ENCODE peak calls at places on chromosomes 4 and X, in six cellular contexts. One of them, this sample, is unnamed.
A peak's percentile ranks its signal among the peaks of the same experiment; 100 is the strongest.

GRCh38 chr4:112214397-112215264 is 17.0 kb upstream of the AP1AR start:
- DNase-seq in GM12891: no peak
- DNase-seq in H1: no peak
- DNase-seq in HepG2: peak; percentile 51
- DNase-seq in K562: peak; percentile 34
- DNase-seq in GM12878: no peak
- DNase-seq in this sample: no peak

GRCh38 chr4:76250962-76251361 is 559 bp upstream of the FAM47E start:
- DNase-seq in HepG2: no peak
- DNase-seq in H1: no peak
- DNase-seq in GM12878: no peak
- DNase-seq in GM12891: no peak
- DNase-seq in K562: no peak
- DNase-seq in this sample: no peak

GRCh38 chrX:118350715-118351114 is 4.8 kb downstream of the WDR44 start:
- DNase-seq in K562: no peak
- DNase-seq in GM12891: no peak
- DNase-seq in HepG2: no peak
- DNase-seq in GM12878: no peak
- DNase-seq in H1: no peak
- DNase-seq in this sample: no peak

GRCh38 chrX:145825896-145826295 is 8.3 kb downstream of the SLITRK2 start:
- DNase-seq in HepG2: no peak
- DNase-seq in GM12891: no peak
- DNase-seq in H1: no peak
- DNase-seq in GM12878: no peak
- DNase-seq in K562: no peak
- DNase-seq in this sample: no peak

GRCh38 chr4:61753739-61754138 is 553.6 kb downstream of the ADGRL3 start:
- DNase-seq in H1: no peak
- DNase-seq in K562: no peak
- DNase-seq in GM12891: no peak
- DNase-seq in GM12878: no peak
- DNase-seq in HepG2: no peak
- DNase-seq in this sample: no peak

GRCh38 chrX:110086162-110086915 is 83.4 kb downstream of the TMEM164 start:
- DNase-seq in K562: no peak
- DNase-seq in GM12891: no peak
- DNase-seq in HepG2: peak; percentile 73
- DNase-seq in GM12878: no peak
- DNase-seq in H1: no peak
- DNase-seq in this sample: no peak

GRCh38 chrX:103586314-103586646 is 965 bp downstream of the TCEAL4 start:
- DNase-seq in H1: no peak
- DNase-seq in GM12878: no peak
- DNase-seq in GM12891: no peak
- DNase-seq in HepG2: no peak
- DNase-seq in K562: no peak
- DNase-seq in this sample: no peak

GRCh38 chr4:69467797-69468196 is 27.9 kb downstream of the UGT2B4 start:
- DNase-seq in K562: no peak
- DNase-seq in GM12878: no peak
- DNase-seq in GM12891: no peak
- DNase-seq in HepG2: no peak
- DNase-seq in H1: peak; percentile 1
- DNase-seq in this sample: no peak

GRCh38 chr4:87973283-87974169 is 2.0 kb upstream of the SPP1 start:
- DNase-seq in GM12891: no peak
- DNase-seq in HepG2: peak; percentile 63
- DNase-seq in GM12878: no peak
- DNase-seq in H1: peak; percentile 38
- DNase-seq in K562: peak; percentile 39
- DNase-seq in this sample: no peak

GRCh38 chrX:108225456-108225730 is 133.8 kb downstream of the ATG4A start:
- DNase-seq in HepG2: no peak
- DNase-seq in H1: no peak
- DNase-seq in GM12878: no peak
- DNase-seq in GM12891: no peak
- DNase-seq in K562: no peak
- DNase-seq in this sample: no peak

GRCh38 chr4:98558770-98559169 is 99.6 kb downstream of the TSPAN5 start:
- DNase-seq in HepG2: no peak
- DNase-seq in GM12878: no peak
- DNase-seq in H1: no peak
- DNase-seq in K562: no peak
- DNase-seq in GM12891: no peak
- DNase-seq in this sample: no peak

GRCh38 chr4:154425514-154425913 is 66.1 kb downstream of the DCHS2 start:
- DNase-seq in H1: no peak
- DNase-seq in GM12878: peak; percentile 53
- DNase-seq in GM12891: no peak
- DNase-seq in K562: no peak
- DNase-seq in HepG2: no peak
- DNase-seq in this sample: no peak

GRCh38 chr4:73528171-73528570 is 46.6 kb downstream of the AFM start:
- DNase-seq in GM12891: no peak
- DNase-seq in H1: no peak
- DNase-seq in K562: no peak
- DNase-seq in GM12878: no peak
- DNase-seq in HepG2: no peak
- DNase-seq in this sample: no peak

GRCh38 chr4:144754562-144755410 is 108.8 kb downstream of the HHIP start:
- DNase-seq in GM12891: peak; percentile 1
- DNase-seq in GM12878: no peak
- DNase-seq in HepG2: no peak
- DNase-seq in H1: no peak
- DNase-seq in K562: no peak
- DNase-seq in this sample: no peak

GRCh38 chr4:113316879-113317278 is 267.4 kb downstream of the ANK2 start:
- DNase-seq in HepG2: no peak
- DNase-seq in H1: no peak
- DNase-seq in GM12878: peak; percentile 75
- DNase-seq in GM12891: peak; percentile 18
- DNase-seq in K562: no peak
- DNase-seq in this sample: peak; percentile 20

GRCh38 chr4:56976283-56976877 is 1.0 kb downstream of the NOA1 start:
- DNase-seq in GM12891: no peak
- DNase-seq in K562: peak; percentile 20
- DNase-seq in H1: no peak
- DNase-seq in GM12878: no peak
- DNase-seq in HepG2: peak; percentile 12
- DNase-seq in this sample: no peak

GRCh38 chr4:17619416-17620105 is 5.1 kb downstream of the MED28 start:
- DNase-seq in HepG2: no peak
- DNase-seq in GM12891: no peak
- DNase-seq in K562: no peak
- DNase-seq in H1: no peak
- DNase-seq in GM12878: no peak
- DNase-seq in this sample: no peak

GRCh38 chr4:88857588-88857987 is 160.0 kb upstream of the NAP1L5 start:
- DNase-seq in HepG2: no peak
- DNase-seq in H1: no peak
- DNase-seq in GM12891: no peak
- DNase-seq in GM12878: no peak
- DNase-seq in K562: no peak
- DNase-seq in this sample: no peak

GRCh38 chrX:51893931-51894696 is 691 bp downstream of the MAGED1 start:
- DNase-seq in H1: no peak
- DNase-seq in K562: no peak
- DNase-seq in GM12878: no peak
- DNase-seq in HepG2: no peak
- DNase-seq in GM12891: no peak
- DNase-seq in this sample: no peak

GRCh38 chr4:19375405-19375804 is 876.3 kb upstream of the SLIT2 start:
- DNase-seq in GM12891: no peak
- DNase-seq in H1: no peak
- DNase-seq in K562: no peak
- DNase-seq in GM12878: no peak
- DNase-seq in HepG2: no peak
- DNase-seq in this sample: no peak

GRCh38 chrX:34879361-34879760 is 63.2 kb upstream of the FAM47B start:
- DNase-seq in GM12878: no peak
- DNase-seq in HepG2: no peak
- DNase-seq in GM12891: no peak
- DNase-seq in H1: no peak
- DNase-seq in K562: no peak
- DNase-seq in this sample: no peak

GRCh38 chrX:47264507-47265173 is 31.8 kb downstream of the USP11 start:
- DNase-seq in H1: no peak
- DNase-seq in K562: peak; percentile 22
- DNase-seq in HepG2: peak; percentile 38
- DNase-seq in GM12878: no peak
- DNase-seq in GM12891: no peak
- DNase-seq in this sample: no peak

GRCh38 chr4:151809716-151810115 is 48.9 kb upstream of the GATB start:
- DNase-seq in GM12891: no peak
- DNase-seq in H1: no peak
- DNase-seq in K562: no peak
- DNase-seq in HepG2: no peak
- DNase-seq in GM12878: no peak
- DNase-seq in this sample: no peak

DNA sequence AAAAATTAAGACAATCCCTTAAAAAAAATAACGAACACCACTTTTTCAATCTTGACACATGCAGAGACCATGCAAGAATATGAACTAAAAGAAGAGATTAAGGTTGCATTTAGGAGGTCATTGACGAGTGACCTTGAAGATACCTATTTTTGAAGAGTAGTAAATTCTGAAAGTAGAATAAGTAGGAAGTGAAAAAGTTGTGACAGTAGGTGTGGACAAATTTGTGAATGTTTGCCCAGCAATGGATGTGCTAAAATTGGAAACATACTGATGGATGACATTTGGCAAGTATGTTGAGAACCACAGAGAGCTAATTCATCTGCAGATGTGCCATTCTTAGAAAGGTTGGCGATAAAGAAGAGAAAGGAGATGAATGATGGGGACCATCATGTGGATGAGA is 213.7 kb upstream of the VCX3A start:
- DNase-seq in GM12878: no peak
- DNase-seq in K562: no peak
- DNase-seq in H1: no peak
- DNase-seq in GM12891: no peak
- DNase-seq in HepG2: no peak
- DNase-seq in this sample: no peak
- TF ChIP-seq TAF1 in GM12878: no peak
- TF ChIP-seq TAF1 in K562: no peak
- TF ChIP-seq TAF1 in H1: no peak
- TF ChIP-seq TAF1 in GM12891: no peak
- TF ChIP-seq TAF1 in HepG2: no peak
- TF ChIP-seq TAF1 in this sample: no peak

GRCh38 chrX:9466115-9466495 is 1.2 kb downstream of the TBL1X start:
- DNase-seq in H1: no peak
- DNase-seq in K562: no peak
- DNase-seq in GM12891: peak; percentile 13
- DNase-seq in HepG2: no peak
- DNase-seq in GM12878: no peak
- DNase-seq in this sample: peak; percentile 23
- TF ChIP-seq POLR2A in H1: no peak
- TF ChIP-seq POLR2A in K562: no peak
- TF ChIP-seq POLR2A in GM12891: no peak
- TF ChIP-seq POLR2A in HepG2: no peak
- TF ChIP-seq POLR2A in GM12878: no peak
- TF ChIP-seq POLR2A in this sample: no peak

GRCh38 chrX:71099736-71100135 is 4.1 kb downstream of the FOXO4 start:
- DNase-seq in K562: no peak
- DNase-seq in HepG2: no peak
- DNase-seq in H1: peak; percentile 47
- DNase-seq in GM12878: no peak
- DNase-seq in GM12891: no peak
- DNase-seq in this sample: no peak

GRCh38 chrX:71096702-71097032 is 1.0 kb downstream of the FOXO4 start:
- DNase-seq in K562: no peak
- DNase-seq in GM12891: no peak
- DNase-seq in HepG2: no peak
- DNase-seq in GM12878: no peak
- DNase-seq in H1: no peak
- DNase-seq in this sample: no peak

GRCh38 chrX:71098951-71099506 is 3.4 kb downstream of the FOXO4 start:
- DNase-seq in H1: no peak
- DNase-seq in GM12891: no peak
- DNase-seq in HepG2: no peak
- DNase-seq in K562: no peak
- DNase-seq in GM12878: no peak
- DNase-seq in this sample: no peak

GRCh38 chrX:71095971-71096701 is 485 bp downstream of the FOXO4 start:
- DNase-seq in GM12891: no peak
- DNase-seq in K562: peak; percentile 77
- DNase-seq in HepG2: no peak
- DNase-seq in H1: no peak
- DNase-seq in GM12878: no peak
- DNase-seq in this sample: no peak

GRCh38 chrX:71098302-71098701 is 2.7 kb downstream of the FOXO4 start:
- DNase-seq in GM12891: no peak
- DNase-seq in H1: no peak
- DNase-seq in K562: peak; percentile 67
- DNase-seq in HepG2: no peak
- DNase-seq in GM12878: no peak
- DNase-seq in this sample: no peak
- TF ChIP-seq POLR2AphosphoS5 in GM12891: no peak
- TF ChIP-seq POLR2AphosphoS5 in H1: no peak
- TF ChIP-seq POLR2AphosphoS5 in K562: no peak
- TF ChIP-seq POLR2AphosphoS5 in HepG2: no peak
- TF ChIP-seq POLR2AphosphoS5 in GM12878: no peak
- TF ChIP-seq POLR2AphosphoS5 in this sample: no peak

GRCh38 chrX:148416931-148417330 is 83.5 kb upstream of the AFF2 start:
- DNase-seq in K562: no peak
- DNase-seq in GM12878: no peak
- DNase-seq in HepG2: no peak
- DNase-seq in GM12891: no peak
- DNase-seq in H1: no peak
- DNase-seq in this sample: no peak

GRCh38 chrX:148416142-148416541 is 84.3 kb upstream of the AFF2 start:
- DNase-seq in K562: no peak
- DNase-seq in H1: no peak
- DNase-seq in GM12878: no peak
- DNase-seq in HepG2: no peak
- DNase-seq in GM12891: no peak
- DNase-seq in this sample: no peak

GRCh38 chrX:148417934-148418333 is 82.5 kb upstream of the AFF2 start:
- DNase-seq in GM12891: no peak
- DNase-seq in HepG2: no peak
- DNase-seq in GM12878: no peak
- DNase-seq in K562: no peak
- DNase-seq in H1: no peak
- DNase-seq in this sample: no peak

GRCh38 chrX:148412006-148412405 is 88.4 kb upstream of the AFF2 start:
- DNase-seq in GM12891: no peak
- DNase-seq in K562: no peak
- DNase-seq in GM12878: no peak
- DNase-seq in HepG2: no peak
- DNase-seq in H1: no peak
- DNase-seq in this sample: no peak
- TF ChIP-seq TAF1 in GM12891: no peak
- TF ChIP-seq TAF1 in K562: no peak
- TF ChIP-seq TAF1 in GM12878: no peak
- TF ChIP-seq TAF1 in HepG2: no peak
- TF ChIP-seq TAF1 in H1: no peak
- TF ChIP-seq TAF1 in this sample: no peak

GRCh38 chr4:171433674-171434073 is 379.5 kb upstream of the GALNTL6 start:
- DNase-seq in H1: no peak
- DNase-seq in K562: no peak
- DNase-seq in GM12878: no peak
- DNase-seq in HepG2: no peak
- DNase-seq in GM12891: no peak
- DNase-seq in this sample: no peak
- TF ChIP-seq POLR2A in H1: no peak
- TF ChIP-seq POLR2A in K562: no peak
- TF ChIP-seq POLR2A in GM12878: no peak
- TF ChIP-seq POLR2A in HepG2: no peak
- TF ChIP-seq POLR2A in GM12891: no peak
- TF ChIP-seq POLR2A in this sample: no peak

This sample was measured in GM12892.